ENCODE peak calls at places on chromosome 6, in eight cellular contexts. O is vagina; G is adrenal gland; K is CD8-positive, alpha-beta T cell; E is Peyer's patch; M is brain microvascular endothelial cell; Z is fibroblast of lung; F is esophagus muscularis mucosa. T is an unnamed sample.

GRCh38 chr6:130981409-130981808 is 81.6 kb downstream of the EPB41L2 start:
- DNase-seq in K (no peak), Z (peak; percentile 90), M (no peak), F (no peak), O (no peak), G (no peak), E (no peak), T (no peak)

GRCh38 chr6:6746334-6746969 is 157.9 kb downstream of the LY86 start:
- DNase-seq in M (no peak), K (no peak), O (no peak), F (no peak), Z (no peak), E (no peak), G (peak; percentile 60), T (no peak)

GRCh38 chr6:12578097-12578496 is 138.5 kb upstream of the PHACTR1 start:
- DNase-seq in M (no peak), O (no peak), G (no peak), K (no peak), F (no peak), Z (no peak), E (no peak), T (no peak)

GRCh38 chr6:35512740-35513139 is at the start of gene TULP1:
- DNase-seq in E (no peak), M (no peak), G (no peak), F (no peak), Z (no peak), O (no peak), K (no peak), T (no peak)

GRCh38 chr6:136059308-136059707 is 190.8 kb downstream of the MTFR2 start:
- DNase-seq in Z (no peak), M (no peak), G (peak; percentile 54), E (no peak), F (no peak), O (no peak), K (no peak), T (no peak)

GRCh38 chr6:81166770-81167169 is 585.7 kb downstream of the TENT5A start:
- DNase-seq in F (no peak), Z (peak; percentile 34), G (no peak), M (peak; percentile 63), K (no peak), E (no peak), O (no peak), T (no peak)

GRCh38 chr6:122645256-122645655 is 35.1 kb downstream of the PKIB start:
- DNase-seq in G (no peak), Z (no peak), K (no peak), M (no peak), O (no peak), E (no peak), F (no peak), T (no peak)

GRCh38 chr6:17389274-17389847 is 4.0 kb upstream of the CAP2 start:
- DNase-seq in K (no peak), O (no peak), G (no peak), Z (peak; percentile 67), F (no peak), M (no peak), E (no peak), T (no peak)

GRCh38 chr6:123965894-123966293 is 162.2 kb downstream of the NKAIN2 start:
- DNase-seq in K (no peak), Z (peak; percentile 37), G (no peak), E (no peak), F (no peak), O (no peak), M (no peak), T (peak; percentile 8)

GRCh38 chr6:166957087-166957804 is 896 bp upstream of the RNASET2 start:
- DNase-seq in Z (no peak), O (no peak), F (no peak), E (peak; percentile 78), G (peak; percentile 56), K (peak; percentile 51), M (no peak), T (peak; percentile 20)

GRCh38 chr6:131470549-131470948 is 102.5 kb upstream of the ARG1 start:
- DNase-seq in G (no peak), K (no peak), Z (no peak), F (no peak), O (no peak), M (no peak), E (no peak), T (no peak)

GRCh38 chr6:134097114-134097707 is 44.8 kb upstream of the SLC2A12 start:
- DNase-seq in E (peak; percentile 43), O (no peak), Z (peak; percentile 83), M (peak; percentile 56), G (peak; percentile 79), F (peak; percentile 88), K (peak; percentile 65), T (peak; percentile 81)
- TF ChIP-seq CTCF in E (peak; percentile 57), O (peak; percentile 75), Z (peak; percentile 60), M (peak; percentile 63), G (peak; percentile 64), F (peak; percentile 61), K (peak; percentile 88), T (peak; percentile 93)

DNA sequence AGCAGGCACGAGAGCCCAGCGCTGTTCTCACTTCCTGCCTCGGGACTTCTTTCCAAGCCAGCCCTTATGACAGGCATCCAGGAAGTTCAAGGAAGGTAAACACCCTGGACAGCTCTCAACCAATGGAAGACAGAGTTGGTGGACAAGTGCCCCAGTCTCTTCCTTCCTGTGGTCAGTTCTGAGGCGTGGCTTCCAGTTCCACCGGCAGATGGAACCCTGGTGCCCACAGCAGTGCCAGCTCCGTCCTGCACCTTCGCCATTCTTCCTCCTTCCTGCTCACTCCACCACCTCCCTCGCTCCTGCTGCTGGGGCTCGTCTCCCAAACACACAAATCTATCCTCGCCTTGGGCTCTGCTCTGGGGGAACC is 162.8 kb downstream of the GRM4 start:
- DNase-seq in O (no peak), E (no peak), Z (no peak), F (no peak), G (peak; percentile 29), M (no peak), K (no peak), T (no peak)
- TF ChIP-seq CTCF in O (no peak), E (no peak), Z (no peak), F (no peak), G (no peak), M (no peak), K (no peak), T (no peak)

GRCh38 chr6:88574666-88575065 is 388.8 kb downstream of the RNGTT start:
- DNase-seq in K (no peak), M (no peak), E (no peak), O (no peak), G (no peak), F (no peak), Z (no peak), T (no peak)

GRCh38 chr6:88573971-88574370 is 389.4 kb downstream of the RNGTT start:
- DNase-seq in F (no peak), G (no peak), O (no peak), M (no peak), E (no peak), K (no peak), Z (no peak), T (no peak)

GRCh38 chr6:88577461-88577860 is 386.0 kb downstream of the RNGTT start:
- DNase-seq in M (no peak), O (peak; percentile 25), G (no peak), K (no peak), F (no peak), Z (no peak), E (no peak), T (no peak)

GRCh38 chr6:88573561-88573960 is 389.9 kb downstream of the RNGTT start:
- DNase-seq in O (peak; percentile 69), M (no peak), K (no peak), Z (no peak), G (no peak), F (no peak), E (no peak), T (no peak)

GRCh38 chr6:88575536-88575935 is 387.9 kb downstream of the RNGTT start:
- DNase-seq in O (peak; percentile 56), F (no peak), G (peak; percentile 33), Z (no peak), E (no peak), M (no peak), K (no peak), T (no peak)
- TF ChIP-seq CTCF in O (no peak), F (no peak), G (no peak), Z (no peak), E (no peak), M (no peak), K (no peak), T (no peak)

GRCh38 chr6:155782739-155783459 is 327.3 kb upstream of the NOX3 start:
- DNase-seq in E (no peak), G (no peak), O (no peak), F (no peak), Z (peak; percentile 61), K (no peak), M (no peak), T (no peak)
- TF ChIP-seq CTCF in E (no peak), G (no peak), O (no peak), F (no peak), Z (no peak), K (no peak), M (no peak), T (no peak)